ENCODE peak calls at places on chromosomes 7 and 10, in eight cellular contexts. K is MV-4-11; U is stimulated activated CD4-positive, alpha-beta T cell treated with anti-CD3 and anti-CD28 coated beads, Interleukin-1b, Interleukin-23, amount 100 ng/mL, for 24 hours; A is heart right ventricle; E is left colon; Y is SW480; Z is NCI-H748 treated with DMSO at 0.1 percent for 48 hours; R is AG04450. L is an unnamed sample.

GRCh38 chr7:65216469-65216868 is 157.2 kb upstream of the ZNF92 start:
- DNase-seq in K (no peak), U (no peak), A (no peak), E (peak), Y (peak), Z (peak), R (no peak), L (peak)

GRCh38 chr10:116723428-116724281 is 18.7 kb downstream of the HSPA12A start:
- DNase-seq in K (no peak), U (no peak), A (no peak), E (no peak), Y (peak), Z (no peak), R (no peak), L (no peak)

GRCh38 chr10:130215076-130215917 is 79.1 kb downstream of the GLRX3 start:
- DNase-seq in K (no peak), U (no peak), A (no peak), E (no peak), Y (no peak), Z (no peak), R (no peak), L (no peak)

GRCh38 chr10:32952541-32953276 is 5.3 kb downstream of the ITGB1 start:
- DNase-seq in K (no peak), U (no peak), A (no peak), E (no peak), Y (no peak), Z (no peak), R (no peak), L (no peak)

GRCh38 chr10:11682267-11682683 is 59.9 kb upstream of the ECHDC3 start:
- DNase-seq in K (no peak), U (no peak), A (no peak), E (no peak), Y (no peak), Z (no peak), R (no peak), L (no peak)

GRCh38 chr10:86523348-86523747 is 1.8 kb upstream of the WAPL start:
- DNase-seq in K (no peak), U (no peak), A (no peak), E (no peak), Y (peak), Z (peak), R (no peak), L (peak)

GRCh38 chr7:38558786-38559185 is 72.4 kb downstream of the AMPH start:
- DNase-seq in K (no peak), U (no peak), A (no peak), E (no peak), Y (no peak), Z (no peak), R (no peak), L (no peak)

GRCh38 chr7:142776206-142776844 is 5.6 kb downstream of the PRSS2 start:
- DNase-seq in K (no peak), U (no peak), A (no peak), E (no peak), Y (no peak), Z (no peak), R (no peak), L (peak)

GRCh38 chr7:71566376-71566775 is 434.4 kb downstream of the GALNT17 start:
- DNase-seq in K (no peak), U (no peak), A (no peak), E (no peak), Y (no peak), Z (no peak), R (no peak), L (no peak)

GRCh38 chr10:124156524-124157225 is 63.3 kb upstream of the CHST15 start:
- DNase-seq in K (no peak), U (no peak), A (peak), E (no peak), Y (no peak), Z (no peak), R (no peak), L (peak)

GRCh38 chr7:2702594-2702957 is 14.6 kb downstream of the AMZ1 start:
- DNase-seq in K (no peak), U (no peak), A (no peak), E (no peak), Y (no peak), Z (no peak), R (no peak), L (no peak)

GRCh38 chr7:157399086-157399687 is 62.4 kb downstream of the DNAJB6 start:
- DNase-seq in K (no peak), U (no peak), A (no peak), E (no peak), Y (no peak), Z (no peak), R (no peak), L (no peak)

GRCh38 chr7:47517821-47518480 is 64.0 kb downstream of the TNS3 start:
- DNase-seq in K (no peak), U (no peak), A (no peak), E (no peak), Y (no peak), Z (no peak), R (no peak), L (no peak)